ENCODE peak calls at places on chromosomes 3 and 15, in six cellular contexts. I is NCI-H774, A is right lobe of liver, S is EL, T is neural progenitor cell, C is MCF 10A. Z is an unnamed sample.

GRCh38 chr3:172074578-172074977 is 35.2 kb downstream of the FNDC3B start:
- DNase-seq in I (no peak), A (peak), S (no peak), T (no peak), C (no peak), Z (no peak)

GRCh38 chr15:67967871-67968423 is 86.2 kb upstream of the PIAS1 start:
- DNase-seq in I (peak), A (peak), S (peak), T (peak), C (no peak), Z (peak)

GRCh38 chr3:132228923-132229322 is 88.3 kb upstream of the ACP3 start:
- DNase-seq in I (no peak), A (no peak), S (peak), T (no peak), C (no peak), Z (peak)

GRCh38 chr15:82750831-82751181 is 41.1 kb upstream of the AP3B2 start:
- DNase-seq in I (no peak), A (no peak), S (no peak), T (no peak), C (no peak), Z (no peak)

GRCh38 chr3:194485471-194485875 is 1.3 kb downstream of the ATP13A3 start:
- DNase-seq in I (no peak), A (no peak), S (peak), T (no peak), C (peak), Z (peak)

GRCh38 chr3:41002104-41002503 is 197.2 kb upstream of the CTNNB1 start:
- DNase-seq in I (no peak), A (no peak), S (no peak), T (no peak), C (no peak), Z (no peak)

GRCh38 chr15:78620839-78621421 is at the start of gene CHRNA3:
- DNase-seq in I (no peak), A (no peak), S (no peak), T (no peak), C (no peak), Z (no peak)

GRCh38 chr3:48634661-48635221 is 520 bp downstream of the SLC26A6 start:
- DNase-seq in I (no peak), A (peak), S (peak), T (peak), C (peak), Z (peak)

GRCh38 chr3:66039590-66039887 is 821 bp upstream of the MAGI1 start:
- DNase-seq in I (no peak), A (peak), S (peak), T (peak), C (peak), Z (peak)

GRCh38 chr15:46502668-46503067 is 867.8 kb downstream of the SQOR start:
- DNase-seq in I (no peak), A (no peak), S (no peak), T (peak), C (no peak), Z (peak)

GRCh38 chr3:99330924-99331532 is 307.4 kb upstream of the COL8A1 start:
- DNase-seq in I (no peak), A (no peak), S (peak), T (no peak), C (no peak), Z (peak)

GRCh38 chr3:143366672-143367071 is 247.1 kb downstream of the CHST2 start:
- DNase-seq in I (no peak), A (no peak), S (no peak), T (no peak), C (no peak), Z (no peak)

GRCh38 chr15:49301562-49301961 is 121.5 kb upstream of the FGF7 start:
- DNase-seq in I (no peak), A (no peak), S (peak), T (no peak), C (no peak), Z (peak)

GRCh38 chr15:60004019-60004845 is at the start of gene FOXB1:
- DNase-seq in I (peak), A (no peak), S (no peak), T (peak), C (no peak), Z (no peak)

Z was measured in EH.